ENCODE peak calls at places on chromosomes 7 and 10, in eight cellular contexts. O is fibroblast of villous mesenchyme, I is BJ, D is uterus, R is cardiac muscle cell, K is thyroid gland, G is mammary epithelial cell, P is OCI-LY7. B is an unnamed sample.

GRCh38 chr7:22613466-22613865 is 113.5 kb upstream of the STEAP1B start:
- DNase-seq in O (peak), I (peak), D (no peak), R (no peak), K (no peak), G (no peak), P (no peak), B (no peak)

GRCh38 chr7:101984997-101985645 is 167.7 kb downstream of the CUX1 start:
- DNase-seq in O (no peak), I (no peak), D (no peak), R (no peak), K (no peak), G (no peak), P (no peak), B (no peak)

GRCh38 chr7:132545756-132546155 is 30.5 kb downstream of the PLXNA4 start:
- DNase-seq in O (no peak), I (no peak), D (no peak), R (no peak), K (no peak), G (no peak), P (no peak), B (no peak)

GRCh38 chr7:90834771-90835170 is 238.7 kb downstream of the CDK14 start:
- DNase-seq in O (no peak), I (no peak), D (no peak), R (no peak), K (no peak), G (no peak), P (no peak), B (no peak)

GRCh38 chr7:69232445-69233376 is 365.6 kb upstream of the AUTS2 start:
- DNase-seq in O (no peak), I (no peak), D (no peak), R (peak), K (peak), G (no peak), P (no peak), B (no peak)

GRCh38 chr10:2839081-2839725 is 228.1 kb upstream of the PFKP start:
- DNase-seq in O (peak), I (no peak), D (no peak), R (peak), K (peak), G (peak), P (peak), B (peak)

GRCh38 chr7:13980474-13980873 is 9.0 kb downstream of the ETV1 start:
- DNase-seq in O (peak), I (no peak), D (no peak), R (no peak), K (no peak), G (no peak), P (no peak), B (no peak)

GRCh38 chr7:75072978-75073282 is 672 bp downstream of the RCC1L start:
- DNase-seq in O (no peak), I (no peak), D (no peak), R (no peak), K (no peak), G (no peak), P (no peak), B (peak)

GRCh38 chr7:131919920-131920709 is 363.7 kb upstream of the PODXL start:
- DNase-seq in O (no peak), I (no peak), D (no peak), R (no peak), K (no peak), G (no peak), P (no peak), B (no peak)

GRCh38 chr7:114141415-114141814 is 222.6 kb upstream of the PPP1R3A start:
- DNase-seq in O (no peak), I (no peak), D (no peak), R (no peak), K (no peak), G (no peak), P (no peak), B (no peak)

GRCh38 chr10:132114953-132115520 is 49.3 kb downstream of the JAKMIP3 start:
- DNase-seq in O (no peak), I (no peak), D (no peak), R (no peak), K (no peak), G (no peak), P (no peak), B (no peak)

GRCh38 chr7:42107484-42107883 is 129.5 kb downstream of the GLI3 start:
- DNase-seq in O (no peak), I (no peak), D (no peak), R (peak), K (peak), G (no peak), P (no peak), B (no peak)

GRCh38 chr10:77062381-77062780 is 575.2 kb downstream of the KCNMA1 start:
- DNase-seq in O (peak), I (no peak), D (no peak), R (no peak), K (no peak), G (peak), P (no peak), B (no peak)

GRCh38 chr7:121696954-121697353 is 176.0 kb upstream of the PTPRZ1 start:
- DNase-seq in O (no peak), I (no peak), D (no peak), R (no peak), K (no peak), G (no peak), P (no peak), B (no peak)

GRCh38 chr10:476458-476780 is 213.0 kb downstream of the DIP2C start:
- DNase-seq in O (no peak), I (no peak), D (no peak), R (no peak), K (no peak), G (no peak), P (no peak), B (no peak)

GRCh38 chr10:51895209-51895608 is 195.8 kb upstream of the CSTF2T start:
- DNase-seq in O (peak), I (peak), D (peak), R (no peak), K (no peak), G (peak), P (no peak), B (no peak)

GRCh38 chr10:116626815-116627214 is 6.1 kb downstream of the PNLIPRP2 start:
- DNase-seq in O (no peak), I (no peak), D (no peak), R (no peak), K (no peak), G (no peak), P (no peak), B (no peak)

GRCh38 chr10:6176691-6177231 is 26.0 kb upstream of the PFKFB3 start:
- DNase-seq in O (no peak), I (no peak), D (no peak), R (no peak), K (no peak), G (peak), P (no peak), B (no peak)

GRCh38 chr7:83457022-83457892 is 191.7 kb downstream of the SEMA3E start:
- DNase-seq in O (no peak), I (no peak), D (no peak), R (no peak), K (no peak), G (no peak), P (no peak), B (no peak)

GRCh38 chr10:133257489-133258065 is 19.1 kb downstream of the ADAM8 start:
- DNase-seq in O (peak), I (no peak), D (peak), R (peak), K (peak), G (peak), P (no peak), B (peak)

GRCh38 chr7:139867847-139868246 is 38.8 kb downstream of the TBXAS1 start:
- DNase-seq in O (no peak), I (no peak), D (no peak), R (no peak), K (no peak), G (no peak), P (no peak), B (no peak)

GRCh38 chr10:25766213-25766612 is 167.8 kb upstream of the MYO3A start:
- DNase-seq in O (no peak), I (no peak), D (no peak), R (no peak), K (no peak), G (no peak), P (no peak), B (no peak)

GRCh38 chr7:38825721-38826440 is 83.1 kb downstream of the VPS41 start:
- DNase-seq in O (peak), I (no peak), D (no peak), R (peak), K (no peak), G (no peak), P (no peak), B (no peak)

GRCh38 chr7:100866721-100867039 is 507 bp upstream of the TRIP6 start:
- DNase-seq in O (no peak), I (no peak), D (peak), R (no peak), K (no peak), G (no peak), P (no peak), B (no peak)
- H3K4me3 ChIP-seq in O (peak), I (peak), D (peak), R (peak), K (no peak), G (peak), P (no peak), B (no peak)

GRCh38 chr10:36211856-36212255 is 569.8 kb upstream of the FZD8 start:
- DNase-seq in O (no peak), I (no peak), D (no peak), R (no peak), K (no peak), G (no peak), P (no peak), B (no peak)

DNA sequence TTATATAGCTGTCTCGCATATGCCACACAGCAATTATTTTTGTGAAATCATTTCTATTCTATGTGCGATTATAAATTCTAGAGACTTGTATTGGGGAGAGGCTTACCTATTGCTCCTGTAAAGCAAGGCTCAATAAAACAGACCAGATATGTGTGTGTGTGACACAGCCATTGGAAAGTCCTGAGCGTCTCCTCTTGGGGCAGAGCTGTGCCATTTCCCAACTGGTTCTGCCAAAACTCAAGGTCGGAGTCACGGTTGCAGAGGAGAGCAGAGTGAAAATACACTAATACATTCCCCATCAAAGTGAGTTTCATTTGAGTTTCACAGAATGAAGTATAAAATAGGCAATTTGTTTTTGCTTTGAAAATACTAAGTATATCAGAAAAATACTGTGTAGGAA is 567.4 kb upstream of the FZD8 start:
- DNase-seq in O (no peak), I (no peak), D (no peak), R (no peak), K (no peak), G (no peak), P (no peak), B (no peak)
- H3K4me3 ChIP-seq in O (no peak), I (no peak), D (no peak), R (no peak), K (no peak), G (no peak), P (no peak), B (no peak)

DNA sequence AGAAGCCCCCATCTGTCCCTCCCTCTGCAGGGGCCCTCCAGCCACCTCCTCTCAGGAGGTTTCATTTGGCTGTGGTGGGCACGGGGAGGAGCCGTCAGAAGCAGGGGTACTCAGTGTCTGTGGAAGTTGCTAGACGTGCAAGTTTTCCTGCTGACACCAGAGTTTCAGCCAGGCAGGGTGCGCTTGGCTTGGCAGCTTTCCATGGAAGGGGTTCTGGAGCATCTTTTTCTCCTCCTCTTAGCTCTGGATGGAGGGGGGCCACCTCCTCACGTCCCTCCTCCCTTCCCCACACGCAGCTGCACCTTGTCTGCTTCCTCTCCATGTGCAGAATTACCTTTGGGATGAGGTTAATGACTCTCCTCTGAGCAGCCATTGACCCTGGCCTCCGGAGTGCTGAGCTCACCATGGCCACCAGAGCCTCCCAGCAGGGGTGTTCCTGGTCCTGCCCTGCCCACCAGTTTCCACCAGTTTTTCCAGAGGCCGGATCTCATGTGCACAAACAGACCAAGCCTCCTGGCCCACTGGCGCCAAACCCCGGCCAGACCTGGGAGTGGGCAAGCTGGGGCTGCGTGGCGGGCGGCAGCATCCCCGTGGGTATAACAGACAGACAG is 579.8 kb upstream of the FOXK1 start:
- DNase-seq in O (no peak), I (no peak), D (no peak), R (no peak), K (no peak), G (no peak), P (no peak), B (no peak)
- H3K4me3 ChIP-seq in O (no peak), I (no peak), D (no peak), R (no peak), K (no peak), G (no peak), P (no peak), B (no peak)

DNA sequence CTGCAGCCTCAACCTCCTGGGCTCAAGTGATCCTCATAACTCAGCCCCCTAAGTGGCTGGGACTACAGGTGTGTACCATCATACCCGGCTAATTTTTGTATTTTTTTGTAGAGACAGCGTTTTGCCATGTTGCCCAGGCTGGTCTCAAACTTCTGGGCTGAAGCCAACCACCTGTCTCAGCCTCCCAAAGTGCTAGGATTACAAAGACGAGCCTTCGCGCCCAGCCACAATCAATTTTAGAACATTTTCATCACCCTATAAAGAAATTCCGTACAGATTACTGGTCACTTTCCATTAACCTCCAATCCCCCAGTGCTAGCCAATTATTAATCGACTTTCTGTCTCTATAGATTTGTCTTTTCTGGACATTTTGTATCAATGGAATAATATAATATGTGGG is 32.3 kb upstream of the PALS2 start:
- DNase-seq in O (no peak), I (no peak), D (no peak), R (no peak), K (no peak), G (no peak), P (no peak), B (no peak)
- H3K4me3 ChIP-seq in O (no peak), I (no peak), D (no peak), R (no peak), K (no peak), G (no peak), P (no peak), B (no peak)

GRCh38 chr7:1865000-1865808 is 195.1 kb downstream of the ELFN1 start:
- DNase-seq in O (no peak), I (no peak), D (no peak), R (no peak), K (no peak), G (no peak), P (no peak), B (no peak)

GRCh38 chr7:1861799-1862458 is 191.9 kb downstream of the ELFN1 start:
- DNase-seq in O (peak), I (no peak), D (no peak), R (no peak), K (no peak), G (no peak), P (peak), B (no peak)

GRCh38 chr7:1864126-1864940 is 194.3 kb downstream of the ELFN1 start:
- DNase-seq in O (no peak), I (no peak), D (no peak), R (no peak), K (no peak), G (no peak), P (no peak), B (no peak)

GRCh38 chr7:1863091-1863900 is 193.2 kb downstream of the ELFN1 start:
- DNase-seq in O (no peak), I (no peak), D (no peak), R (no peak), K (no peak), G (no peak), P (no peak), B (no peak)

DNA sequence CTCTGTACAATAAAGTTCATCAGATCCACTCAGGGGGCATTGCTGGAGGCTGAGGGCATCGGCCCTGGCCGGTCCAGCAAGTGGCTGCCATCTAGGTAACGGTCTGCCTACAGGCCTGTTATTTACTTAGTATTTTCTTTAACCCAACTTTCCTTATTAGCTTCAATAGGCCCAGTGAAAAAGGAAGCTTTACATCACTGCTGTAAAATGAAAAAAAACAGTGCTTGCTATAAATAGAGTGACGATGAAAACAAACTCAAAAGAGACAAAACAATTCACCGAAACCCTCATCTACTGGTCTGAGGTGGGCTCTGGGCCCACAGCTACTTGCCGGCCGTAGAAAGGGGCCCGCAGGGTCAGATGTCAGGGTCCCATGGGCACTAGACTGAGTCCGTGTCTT is 192.5 kb downstream of the ELFN1 start:
- DNase-seq in O (peak), I (no peak), D (no peak), R (no peak), K (no peak), G (no peak), P (peak), B (no peak)
- H3K4me3 ChIP-seq in O (no peak), I (no peak), D (no peak), R (no peak), K (no peak), G (no peak), P (no peak), B (no peak)

B was measured in endothelial cell of umbilical vein.